ENCODE peak calls at places on chromosomes 3 and 15, in eight cellular contexts. X is progenitor cell of endocrine pancreas; S is left ventricle myocardium superior; A is posterior vena cava; I is body of pancreas; Y is activated T-cell treated with anti-CD3 and anti-CD28 coated beads, Interleukin-2, amount 50 U/mL, for 48 hours; O is fibroblast of mammary gland; L is brain pericyte. C is an unnamed sample.

GRCh38 chr3:71201939-71202338 is 381.6 kb downstream of the FOXP1 start:
- DNase-seq in I (peak; percentile 78), A (peak; percentile 87), L (no peak), X (no peak), Y (no peak), O (peak; percentile 76), S (peak; percentile 65), C (no peak)

GRCh38 chr3:129793356-129793755 is 100.2 kb downstream of the TMCC1 start:
- DNase-seq in Y (no peak), A (no peak), O (peak; percentile 2), L (no peak), I (no peak), X (no peak), S (no peak), C (peak; percentile 83)

GRCh38 chr3:87167634-87168456 is 59.3 kb upstream of the CHMP2B start:
- DNase-seq in O (peak; percentile 61), S (no peak), Y (no peak), I (peak; percentile 40), A (no peak), L (peak; percentile 7), X (no peak), C (peak; percentile 51)

GRCh38 chr3:44926172-44926571 is 49.8 kb downstream of the ZDHHC3 start:
- DNase-seq in L (no peak), A (no peak), O (no peak), X (no peak), I (no peak), S (no peak), Y (no peak), C (no peak)

GRCh38 chr15:45546789-45547188 is 24.2 kb upstream of the SLC30A4 start:
- DNase-seq in L (no peak), Y (no peak), A (no peak), S (no peak), X (no peak), O (no peak), I (no peak), C (no peak)

GRCh38 chr3:184117649-184118048 is 17.5 kb upstream of the EIF2B5 start:
- DNase-seq in I (no peak), X (no peak), A (no peak), S (no peak), L (no peak), O (peak; percentile 16), Y (no peak), C (no peak)

GRCh38 chr3:58237940-58238681 is 519 bp downstream of the ABHD6 start:
- DNase-seq in Y (peak; percentile 62), A (peak; percentile 89), L (no peak), X (peak; percentile 32), I (peak; percentile 64), S (peak; percentile 77), O (peak; percentile 18), C (no peak)

GRCh38 chr3:126132751-126133511 is 47.5 kb downstream of the ALDH1L1 start:
- DNase-seq in L (no peak), O (no peak), Y (no peak), A (peak; percentile 52), X (no peak), S (no peak), I (peak; percentile 2), C (no peak)

GRCh38 chr3:142022381-142022780 is 127.0 kb downstream of the TFDP2 start:
- DNase-seq in X (no peak), L (no peak), O (peak; percentile 7), I (no peak), A (no peak), Y (no peak), S (no peak), C (peak; percentile 71)

GRCh38 chr15:99059010-99059981 is 45.6 kb upstream of the SYNM start:
- DNase-seq in L (no peak), A (peak; percentile 95), S (peak; percentile 86), Y (peak; percentile 75), X (peak; percentile 73), O (peak; percentile 83), I (peak; percentile 65), C (peak; percentile 57)

GRCh38 chr3:71195492-71195891 is 388.0 kb downstream of the FOXP1 start:
- DNase-seq in Y (no peak), L (peak; percentile 50), I (no peak), O (peak; percentile 59), S (no peak), A (no peak), X (no peak), C (peak; percentile 74)

GRCh38 chr3:46082849-46083248 is 55.6 kb upstream of the XCR1 start:
- DNase-seq in S (no peak), Y (no peak), A (no peak), O (no peak), X (no peak), L (no peak), I (no peak), C (peak; percentile 70)

GRCh38 chr3:33991673-33992072 is 193.2 kb downstream of the PDCD6IP start:
- DNase-seq in I (no peak), X (no peak), A (no peak), S (no peak), L (no peak), Y (no peak), O (no peak), C (no peak)

GRCh38 chr3:106731230-106731629 is 646.0 kb upstream of the CCDC54 start:
- DNase-seq in A (no peak), Y (no peak), I (no peak), O (no peak), S (no peak), L (no peak), X (no peak), C (no peak)

GRCh38 chr3:172201136-172201989 is 162.0 kb downstream of the FNDC3B start:
- DNase-seq in O (peak; percentile 93), L (peak; percentile 87), I (peak; percentile 71), X (no peak), Y (no peak), S (peak; percentile 89), A (peak; percentile 94), C (peak; percentile 90)

GRCh38 chr15:57559875-57560274 is 31.8 kb upstream of the MYZAP start:
- DNase-seq in X (peak; percentile 67), L (no peak), A (no peak), Y (peak; percentile 87), O (peak; percentile 45), S (peak; percentile 84), I (peak; percentile 87), C (peak; percentile 21)

GRCh38 chr3:47780727-47781325 is 867 bp downstream of the SMARCC1 start:
- DNase-seq in A (no peak), O (peak; percentile 31), I (no peak), X (no peak), Y (no peak), S (no peak), L (no peak), C (peak; percentile 61)

GRCh38 chr15:70033529-70034140 is 64.1 kb downstream of the TLE3 start:
- DNase-seq in O (peak; percentile 50), Y (no peak), S (no peak), X (no peak), I (no peak), L (no peak), A (peak; percentile 79), C (peak; percentile 13)

GRCh38 chr15:40793216-40793989 is 13.5 kb upstream of the ZFYVE19 start:
- DNase-seq in A (no peak), I (peak; percentile 70), S (no peak), L (peak; percentile 78), O (peak; percentile 99), Y (peak; percentile 65), X (no peak), C (peak; percentile 98)

GRCh38 chr15:61794881-61795280 is 265.4 kb downstream of the VPS13C start:
- DNase-seq in O (peak; percentile 90), I (no peak), L (no peak), A (no peak), X (no peak), S (no peak), Y (no peak), C (no peak)

GRCh38 chr15:86164222-86164898 is 84.7 kb downstream of the AGBL1 start:
- DNase-seq in Y (no peak), S (no peak), O (peak; percentile 0), X (no peak), L (no peak), I (no peak), A (peak; percentile 87), C (no peak)

GRCh38 chr15:95263751-95264150 is 1032.4 kb downstream of the MCTP2 start:
- DNase-seq in Y (no peak), L (no peak), S (no peak), A (no peak), X (no peak), O (no peak), I (no peak), C (no peak)

GRCh38 chr3:177703788-177704187 is 506.5 kb upstream of the TBL1XR1 start:
- DNase-seq in Y (no peak), X (no peak), O (no peak), L (no peak), A (no peak), S (no peak), I (no peak), C (peak; percentile 44)

GRCh38 chr15:31556494-31557150 is 230.0 kb downstream of the KLF13 start:
- DNase-seq in O (no peak), L (no peak), Y (no peak), I (no peak), X (no peak), S (no peak), A (no peak), C (no peak)

GRCh38 chr3:14716593-14716992 is 41.7 kb downstream of the C3orf20 start:
- DNase-seq in I (no peak), A (no peak), L (no peak), Y (no peak), S (no peak), X (no peak), O (peak; percentile 48), C (peak; percentile 66)

GRCh38 chr3:52385157-52385556 is 59.7 kb downstream of the SEMA3G start:
- DNase-seq in O (peak; percentile 37), L (no peak), I (no peak), Y (peak; percentile 54), X (peak; percentile 42), A (no peak), S (no peak), C (peak; percentile 21)

GRCh38 chr15:35907507-35907906 is 361.5 kb upstream of the DPH6 start:
- DNase-seq in L (peak; percentile 8), O (peak; percentile 11), X (no peak), I (no peak), Y (no peak), A (no peak), S (no peak), C (no peak)

GRCh38 chr3:129441782-129442181 is 1.8 kb downstream of the IFT122 start:
- DNase-seq in O (peak; percentile 70), I (peak; percentile 50), L (no peak), S (peak; percentile 50), X (no peak), Y (no peak), A (no peak), C (no peak)

C was measured in renal cortical epithelial cell.